ENCODE peak calls at places on chromosomes 1 and 21, in four cellular contexts. O is ascending aorta, S is GM06990, V is mesenchymal stem cell. K is an unnamed sample.

GRCh38 chr1:83102630-83103071 is 896.3 kb downstream of the TTLL7 start:
- DNase-seq in O (no peak), S (peak), V (peak), K (no peak)

GRCh38 chr1:246527402-246528088 is 20.5 kb upstream of the SMYD3 start:
- DNase-seq in O (no peak), S (peak), V (no peak), K (peak)

GRCh38 chr1:110004583-110004982 is 20.0 kb downstream of the AHCYL1 start:
- DNase-seq in O (no peak), S (no peak), V (no peak), K (peak)

GRCh38 chr21:25507522-25507921 is 99.8 kb downstream of the MRPL39 start:
- DNase-seq in O (no peak), S (no peak), V (no peak), K (no peak)

GRCh38 chr1:161089938-161090337 is 580 bp upstream of the NECTIN4 start:
- DNase-seq in O (no peak), S (no peak), V (no peak), K (no peak)

GRCh38 chr1:44721521-44722361 is 9.2 kb downstream of the RNU5D-1 start:
- DNase-seq in O (no peak), S (peak), V (peak), K (peak)

GRCh38 chr1:218665216-218665615 is 320.1 kb downstream of the TGFB2 start:
- DNase-seq in O (peak), S (no peak), V (peak), K (no peak)

GRCh38 chr1:24551910-24552571 is 3.8 kb upstream of the NCMAP start:
- DNase-seq in O (no peak), S (no peak), V (peak), K (peak)

GRCh38 chr1:36217667-36218066 is 6.6 kb upstream of the THRAP3 start:
- DNase-seq in O (no peak), S (no peak), V (peak), K (no peak)

GRCh38 chr1:200540281-200540680 is 80.3 kb downstream of the KIF14 start:
- DNase-seq in O (no peak), S (no peak), V (no peak), K (no peak)

GRCh38 chr1:115706774-115707425 is 61.6 kb downstream of the CASQ2 start:
- DNase-seq in O (no peak), S (no peak), V (peak), K (peak)

DNA sequence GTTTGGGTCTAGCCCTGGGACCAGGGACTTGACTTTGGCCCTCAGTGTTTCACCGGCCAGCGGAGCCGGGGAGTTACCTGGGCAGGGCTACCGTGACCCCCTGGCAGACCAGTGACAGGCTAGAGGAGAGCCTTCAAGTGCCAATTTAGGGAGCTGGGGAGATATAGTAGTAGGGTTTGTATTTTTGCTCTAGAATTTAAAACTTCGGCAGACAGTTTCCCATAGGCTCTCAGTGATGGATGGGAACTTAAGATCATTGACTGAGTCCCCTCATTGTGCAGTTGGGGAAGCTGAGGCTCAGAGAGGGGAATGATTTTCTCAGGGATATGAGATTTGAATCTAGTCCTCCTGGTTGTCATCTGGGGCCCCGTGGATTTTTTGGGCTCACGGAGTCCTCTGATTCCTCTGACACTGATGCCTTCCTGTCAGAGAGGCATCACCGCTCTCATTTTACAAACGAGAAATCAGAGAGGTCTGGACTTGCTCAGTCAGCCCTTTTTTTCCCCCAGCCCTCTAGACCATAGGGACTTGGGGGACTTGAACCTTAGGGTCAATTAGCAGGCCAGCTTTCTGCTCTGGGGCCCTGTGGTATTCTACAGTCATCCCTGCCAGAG is 58.3 kb upstream of the ACOT11 start:
- DNase-seq in O (no peak), S (no peak), V (no peak), K (no peak)
- H3K4me3 ChIP-seq in O (peak), S (no peak), V (no peak), K (no peak)

GRCh38 chr1:209877109-209877764 is 49.5 kb downstream of the UTP25 start:
- DNase-seq in O (no peak), S (no peak), V (no peak), K (no peak)

GRCh38 chr1:209882286-209882685 is 54.5 kb downstream of the UTP25 start:
- DNase-seq in O (no peak), S (no peak), V (no peak), K (no peak)

GRCh38 chr1:209879539-209879938 is 51.8 kb downstream of the UTP25 start:
- DNase-seq in O (no peak), S (no peak), V (no peak), K (no peak)

GRCh38 chr1:209881271-209882018 is 53.7 kb downstream of the UTP25 start:
- DNase-seq in O (no peak), S (no peak), V (no peak), K (no peak)

GRCh38 chr1:209880051-209880450 is 52.3 kb downstream of the UTP25 start:
- DNase-seq in O (no peak), S (no peak), V (no peak), K (no peak)
- H3K4me3 ChIP-seq in O (no peak), S (no peak), V (no peak), K (no peak)

GRCh38 chr1:39220900-39221870 is 16.7 kb downstream of the MACF1 start:
- DNase-seq in O (no peak), S (no peak), V (no peak), K (no peak)
- H3K4me3 ChIP-seq in O (no peak), S (no peak), V (no peak), K (no peak)

GRCh38 chr21:14759285-14759684 is 213.2 kb upstream of the SAMSN1 start:
- DNase-seq in O (no peak), S (no peak), V (no peak), K (no peak)

GRCh38 chr21:14763695-14764064 is 217.6 kb upstream of the SAMSN1 start:
- DNase-seq in O (no peak), S (no peak), V (no peak), K (no peak)

GRCh38 chr21:14766241-14766640 is 220.1 kb upstream of the SAMSN1 start:
- DNase-seq in O (no peak), S (no peak), V (no peak), K (peak)

GRCh38 chr21:14762309-14762708 is 216.2 kb upstream of the SAMSN1 start:
- DNase-seq in O (no peak), S (no peak), V (no peak), K (no peak)

DNA sequence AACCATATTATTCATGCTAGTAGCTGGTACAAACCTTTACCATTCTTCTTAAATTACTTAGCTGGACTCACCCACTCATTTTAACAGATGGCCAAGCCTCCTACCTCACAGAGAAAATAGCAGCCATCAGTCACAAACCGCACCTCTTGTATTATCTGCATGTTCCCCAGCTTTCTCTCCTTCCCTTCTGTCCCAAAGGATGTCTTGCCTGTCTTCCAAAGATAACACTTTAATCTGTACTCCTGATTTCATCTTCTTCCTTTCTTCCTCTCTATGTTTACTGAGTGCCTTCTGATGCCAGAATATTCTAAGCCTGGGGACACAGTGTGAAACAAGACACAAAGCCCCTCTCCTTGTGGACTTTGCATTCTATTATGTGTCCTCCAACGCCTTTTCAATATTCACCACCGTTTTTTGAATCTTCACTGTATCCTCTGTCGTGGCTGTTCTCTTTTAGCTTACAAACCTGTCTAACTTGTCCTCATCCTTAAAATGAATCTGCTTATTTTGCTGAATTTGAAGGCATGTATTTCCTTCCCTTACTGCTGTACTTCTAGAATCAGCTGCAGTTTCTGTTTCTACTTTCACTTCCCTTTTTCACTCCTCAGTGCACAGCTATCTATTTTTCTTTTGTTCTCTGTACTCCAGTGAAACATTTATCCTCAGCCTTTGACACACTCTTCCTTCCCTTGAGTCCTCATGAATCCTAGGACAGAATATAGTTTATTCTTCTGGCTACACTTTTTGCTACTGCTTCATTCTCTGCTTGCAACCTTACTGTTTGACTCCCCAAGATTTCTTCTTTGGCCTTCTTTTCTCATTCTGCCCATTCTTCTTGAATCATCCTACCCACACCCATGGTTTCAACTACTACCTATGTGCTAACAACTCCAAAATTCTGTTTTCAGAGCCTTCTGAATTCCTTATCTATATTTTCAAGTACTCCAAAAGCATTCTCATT is 216.9 kb upstream of the SAMSN1 start:
- DNase-seq in O (no peak), S (peak), V (no peak), K (no peak)
- H3K4me3 ChIP-seq in O (peak), S (peak), V (no peak), K (no peak)